ENCODE peak calls at places on chromosomes 11 and 22, in four cellular contexts. One of them, this sample, is unnamed.

GRCh38 chr11:13304655-13305340 is 27.2 kb downstream of the BMAL1 start:
- DNase-seq in COR-L47: no peak
- DNase-seq in iPS-NIHi11: no peak
- DNase-seq in kidney: no peak
- DNase-seq in this sample: no peak

GRCh38 chr11:38461751-38462150 is 1863.7 kb upstream of the RAG2 start:
- DNase-seq in COR-L47: no peak
- DNase-seq in iPS-NIHi11: no peak
- DNase-seq in kidney: no peak
- DNase-seq in this sample: no peak

GRCh38 chr11:122192634-122193245 is 76.7 kb upstream of the BLID start:
- DNase-seq in COR-L47: no peak
- DNase-seq in iPS-NIHi11: no peak
- DNase-seq in kidney: no peak
- DNase-seq in this sample: no peak

GRCh38 chr11:79062814-79063762 is 377.7 kb downstream of the TENM4 start:
- DNase-seq in COR-L47: peak; percentile 10
- DNase-seq in iPS-NIHi11: peak; percentile 58
- DNase-seq in kidney: no peak
- DNase-seq in this sample: no peak

GRCh38 chr11:126575849-126576248 is 220.4 kb downstream of the ST3GAL4 start:
- DNase-seq in COR-L47: no peak
- DNase-seq in iPS-NIHi11: no peak
- DNase-seq in kidney: no peak
- DNase-seq in this sample: no peak

GRCh38 chr11:113862430-113862829 is 12.9 kb downstream of the USP28 start:
- DNase-seq in COR-L47: no peak
- DNase-seq in iPS-NIHi11: no peak
- DNase-seq in kidney: no peak
- DNase-seq in this sample: no peak

GRCh38 chr11:132982769-132983168 is 549.5 kb downstream of the OPCML start:
- DNase-seq in COR-L47: peak; percentile 49
- DNase-seq in iPS-NIHi11: no peak
- DNase-seq in kidney: no peak
- DNase-seq in this sample: no peak

GRCh38 chr11:22512457-22512856 is 113.2 kb downstream of the FANCF start:
- DNase-seq in COR-L47: no peak
- DNase-seq in iPS-NIHi11: no peak
- DNase-seq in kidney: no peak
- DNase-seq in this sample: no peak

GRCh38 chr22:22710719-22711531 is 66.5 kb downstream of the GGTLC2 start:
- DNase-seq in COR-L47: peak; percentile 36
- DNase-seq in iPS-NIHi11: peak; percentile 81
- DNase-seq in kidney: peak; percentile 82
- DNase-seq in this sample: peak; percentile 80

GRCh38 chr11:114079406-114080072 is 20.0 kb downstream of the ZBTB16 start:
- DNase-seq in COR-L47: no peak
- DNase-seq in iPS-NIHi11: no peak
- DNase-seq in kidney: no peak
- DNase-seq in this sample: no peak

GRCh38 chr11:122642971-122643370 is 12.6 kb upstream of the UBASH3B start:
- DNase-seq in COR-L47: no peak
- DNase-seq in iPS-NIHi11: no peak
- DNase-seq in kidney: no peak
- DNase-seq in this sample: no peak

GRCh38 chr11:60870276-60870675 is 2.9 kb downstream of the ZP1 start:
- DNase-seq in COR-L47: peak; percentile 80
- DNase-seq in iPS-NIHi11: no peak
- DNase-seq in kidney: no peak
- DNase-seq in this sample: no peak

GRCh38 chr22:29626497-29627195 is 23.2 kb downstream of the NF2 start:
- DNase-seq in COR-L47: no peak
- DNase-seq in iPS-NIHi11: no peak
- DNase-seq in kidney: no peak
- DNase-seq in this sample: no peak

GRCh38 chr11:34068098-34068497 is 16.6 kb downstream of the CAPRIN1 start:
- DNase-seq in COR-L47: no peak
- DNase-seq in iPS-NIHi11: no peak
- DNase-seq in kidney: no peak
- DNase-seq in this sample: no peak

GRCh38 chr11:36598051-36598450 is at the start of gene RAG2:
- DNase-seq in COR-L47: no peak
- DNase-seq in iPS-NIHi11: no peak
- DNase-seq in kidney: no peak
- DNase-seq in this sample: no peak

GRCh38 chr22:44207981-44208317 is 27.2 kb downstream of the PARVG start:
- DNase-seq in COR-L47: no peak
- DNase-seq in iPS-NIHi11: no peak
- DNase-seq in kidney: no peak
- DNase-seq in this sample: no peak

GRCh38 chr11:133934599-133935550 is 21.9 kb downstream of the IGSF9B start:
- DNase-seq in COR-L47: no peak
- DNase-seq in iPS-NIHi11: no peak
- DNase-seq in kidney: no peak
- DNase-seq in this sample: no peak

GRCh38 chr11:12581923-12582322 is 92.3 kb upstream of the TEAD1 start:
- DNase-seq in COR-L47: peak; percentile 7
- DNase-seq in iPS-NIHi11: peak; percentile 46
- DNase-seq in kidney: peak; percentile 67
- DNase-seq in this sample: no peak

GRCh38 chr22:26744892-26745808 is 87.8 kb downstream of the MIAT start:
- DNase-seq in COR-L47: no peak
- DNase-seq in iPS-NIHi11: no peak
- DNase-seq in kidney: no peak
- DNase-seq in this sample: no peak

GRCh38 chr11:96391698-96392307 is 2.0 kb downstream of the JRKL start:
- DNase-seq in COR-L47: no peak
- DNase-seq in iPS-NIHi11: no peak
- DNase-seq in kidney: no peak
- DNase-seq in this sample: no peak

GRCh38 chr11:112786886-112787530 is 174.2 kb upstream of the NCAM1 start:
- DNase-seq in COR-L47: no peak
- DNase-seq in iPS-NIHi11: no peak
- DNase-seq in kidney: no peak
- DNase-seq in this sample: no peak

GRCh38 chr22:24694971-24695928 is 79.3 kb downstream of the PIWIL3 start:
- DNase-seq in COR-L47: no peak
- DNase-seq in iPS-NIHi11: no peak
- DNase-seq in kidney: peak; percentile 73
- DNase-seq in this sample: no peak

GRCh38 chr11:87493516-87493915 is 455.8 kb downstream of the TMEM135 start:
- DNase-seq in COR-L47: no peak
- DNase-seq in iPS-NIHi11: peak; percentile 55
- DNase-seq in kidney: no peak
- DNase-seq in this sample: no peak

GRCh38 chr11:130638048-130638447 is 189.6 kb downstream of the ADAMTS15 start:
- DNase-seq in COR-L47: no peak
- DNase-seq in iPS-NIHi11: no peak
- DNase-seq in kidney: peak; percentile 76
- DNase-seq in this sample: no peak

GRCh38 chr11:131889146-131889577 is 518.7 kb downstream of the NTM start:
- DNase-seq in COR-L47: peak; percentile 94
- DNase-seq in iPS-NIHi11: peak; percentile 23
- DNase-seq in kidney: no peak
- DNase-seq in this sample: no peak

GRCh38 chr11:101126551-101127347 is 2.9 kb downstream of the PGR start:
- DNase-seq in COR-L47: no peak
- DNase-seq in iPS-NIHi11: peak; percentile 29
- DNase-seq in kidney: peak; percentile 66
- DNase-seq in this sample: no peak

GRCh38 chr11:1767399-1768140 is 3.8 kb upstream of the CTSD start:
- DNase-seq in COR-L47: no peak
- DNase-seq in iPS-NIHi11: no peak
- DNase-seq in kidney: peak; percentile 43
- DNase-seq in this sample: no peak

This sample was measured in activated T-cell treated with anti-CD3 and anti-CD28 coated beads, Interleukin-2, amount 50 U/mL, for 1 hour.